ENCODE peak calls at places on chromosomes 12 and 14, in six cellular contexts. F is glutamatergic neuron; P is lung; N is breast epithelium; D is CD8-positive, alpha-beta T cell; T is fibroblast of mammary gland. X is an unnamed sample.

GRCh38 chr12:65695077-65695865 is 129.0 kb upstream of the HMGA2 start:
- DNase-seq in F (no peak), P (peak; percentile 74), N (peak; percentile 45), D (no peak), T (peak; percentile 98), X (peak; percentile 27)

GRCh38 chr12:15732341-15733061 is 56.7 kb downstream of the EPS8 start:
- DNase-seq in F (no peak), P (no peak), N (no peak), D (no peak), T (peak; percentile 87), X (no peak)

GRCh38 chr12:108721824-108722223 is 9.5 kb downstream of the CORO1C start:
- DNase-seq in F (no peak), P (no peak), N (no peak), D (no peak), T (no peak), X (no peak)

GRCh38 chr14:39145266-39145966 is 24.7 kb downstream of the TRAPPC6B start:
- DNase-seq in F (no peak), P (no peak), N (no peak), D (no peak), T (no peak), X (no peak)

GRCh38 chr14:52222901-52223300 is 44.6 kb upstream of the PTGDR start:
- DNase-seq in F (no peak), P (no peak), N (no peak), D (no peak), T (no peak), X (no peak)

GRCh38 chr12:54608156-54608555 is 19.7 kb upstream of the PPP1R1A start:
- DNase-seq in F (no peak), P (no peak), N (no peak), D (no peak), T (no peak), X (no peak)

GRCh38 chr14:70707138-70708038 is 65.7 kb downstream of the TTC9 start:
- DNase-seq in F (no peak), P (peak; percentile 49), N (peak; percentile 60), D (no peak), T (peak; percentile 57), X (no peak)

GRCh38 chr12:100987552-100988277 is 193.1 kb downstream of the ANO4 start:
- DNase-seq in F (peak; percentile 57), P (no peak), N (no peak), D (no peak), T (peak; percentile 83), X (no peak)

GRCh38 chr12:60394680-60395079 is 798.9 kb downstream of the SLC16A7 start:
- DNase-seq in F (no peak), P (no peak), N (no peak), D (no peak), T (peak; percentile 69), X (no peak)

GRCh38 chr12:58405363-58405762 is 464.0 kb downstream of the ATP23 start:
- DNase-seq in F (no peak), P (no peak), N (no peak), D (no peak), T (no peak), X (no peak)

GRCh38 chr14:103704708-103705107 is 10.5 kb downstream of the XRCC3 start:
- DNase-seq in F (no peak), P (no peak), N (no peak), D (no peak), T (no peak), X (no peak)

GRCh38 chr12:89183985-89184435 is 168.3 kb downstream of the DUSP6 start:
- DNase-seq in F (no peak), P (peak; percentile 59), N (peak; percentile 27), D (no peak), T (peak; percentile 97), X (peak; percentile 15)

DNA sequence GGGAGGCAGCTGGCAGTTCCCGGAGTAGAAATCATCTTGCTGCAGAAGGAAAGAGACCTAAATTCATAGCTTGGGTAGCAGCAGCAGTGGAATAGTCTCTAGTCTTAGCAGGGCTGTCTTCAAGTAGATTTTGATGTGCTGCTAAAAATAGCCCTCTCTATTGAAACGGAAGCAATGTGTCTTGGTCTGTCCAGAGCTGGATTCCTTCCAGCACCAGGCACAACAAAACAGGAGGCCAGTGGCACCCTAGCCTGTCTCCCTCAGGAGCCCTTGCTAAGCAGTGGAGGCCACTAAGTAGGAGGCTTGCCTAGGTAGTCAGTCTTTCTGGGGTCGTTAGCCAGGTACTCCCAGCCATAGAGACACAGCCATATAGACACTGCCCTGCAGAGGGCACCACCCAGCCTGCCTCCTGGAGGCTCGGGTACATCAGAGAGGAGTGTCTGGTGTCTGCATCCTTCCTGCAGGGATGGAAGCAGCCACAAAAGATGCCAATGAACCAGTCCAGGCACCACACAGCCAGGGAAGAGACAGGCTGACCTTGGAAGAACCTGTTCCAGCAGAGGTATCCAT is 97.5 kb downstream of the CRACR2A start:
- DNase-seq in F (peak; percentile 46), P (no peak), N (no peak), D (no peak), T (peak; percentile 22), X (no peak)
- TF ChIP-seq CTCF in F (no peak), P (no peak), N (no peak), D (no peak), T (peak; percentile 45), X (no peak)

GRCh38 chr14:106518054-106518943 is 991.9 kb downstream of the TMEM121 start:
- DNase-seq in F (no peak), P (peak; percentile 38), N (no peak), D (peak; percentile 88), T (no peak), X (peak; percentile 67)
- TF ChIP-seq CTCF in F (no peak), P (peak; percentile 16), N (no peak), D (peak; percentile 90), T (no peak), X (no peak)

GRCh38 chr14:100902295-100902694 is 1.2 kb downstream of the RTL1 start:
- DNase-seq in F (no peak), P (peak; percentile 20), N (no peak), D (no peak), T (no peak), X (no peak)

GRCh38 chr14:100901391-100902183 is 1.9 kb downstream of the RTL1 start:
- DNase-seq in F (peak; percentile 47), P (peak; percentile 25), N (no peak), D (no peak), T (no peak), X (no peak)

GRCh38 chr14:100898935-100899840 is 4.3 kb downstream of the RTL1 start:
- DNase-seq in F (no peak), P (peak; percentile 24), N (peak; percentile 17), D (no peak), T (no peak), X (no peak)

GRCh38 chr14:100899841-100900771 is 3.4 kb downstream of the RTL1 start:
- DNase-seq in F (no peak), P (peak; percentile 25), N (peak; percentile 15), D (no peak), T (no peak), X (no peak)

GRCh38 chr14:100900837-100901390 is 2.6 kb downstream of the RTL1 start:
- DNase-seq in F (peak; percentile 80), P (peak; percentile 28), N (no peak), D (no peak), T (no peak), X (peak; percentile 50)
- TF ChIP-seq CTCF in F (no peak), P (no peak), N (no peak), D (no peak), T (peak; percentile 14), X (peak; percentile 36)

GRCh38 chr12:124856842-124857178 is 6.9 kb downstream of the SCARB1 start:
- DNase-seq in F (no peak), P (no peak), N (no peak), D (no peak), T (no peak), X (no peak)
- TF ChIP-seq CTCF in F (no peak), P (no peak), N (no peak), D (no peak), T (no peak), X (no peak)

DNA sequence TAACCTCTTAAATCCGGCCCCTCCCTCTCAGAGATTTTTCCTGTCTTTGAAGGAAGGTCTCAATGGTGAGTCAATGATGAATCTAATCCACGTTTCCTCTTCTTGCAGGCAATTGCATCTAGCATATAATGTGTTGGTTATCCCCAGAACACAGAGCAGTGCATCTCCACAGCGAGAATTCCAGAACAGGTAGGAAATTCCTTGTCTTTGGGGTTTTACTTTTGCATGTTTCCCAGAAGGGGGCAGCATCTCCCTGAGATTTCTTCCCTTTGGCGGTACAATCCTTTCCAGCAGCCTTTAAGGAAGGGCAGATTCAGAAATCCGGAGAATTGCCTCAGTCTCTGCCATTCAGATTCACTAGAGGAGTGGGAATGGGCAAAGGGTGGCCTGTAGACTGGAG is 128.0 kb downstream of the KCNA5 start:
- DNase-seq in F (no peak), P (peak; percentile 32), N (no peak), D (no peak), T (peak; percentile 28), X (peak; percentile 13)
- TF ChIP-seq CTCF in F (peak; percentile 75), P (peak; percentile 21), N (no peak), D (no peak), T (peak; percentile 47), X (peak; percentile 52)

X was measured in transverse colon.